ENCODE peak calls at places on chromosomes 11 and 22, in eight cellular contexts. I is thyroid gland; T is stimulated activated CD4-positive, alpha-beta T cell treated with anti-CD3 and anti-CD28 coated beads, Interleukin-2, amount 100 ng/mL, for 48 hours; J is HCT116; A is M059J; L is Right ventricle myocardium superior; V is HTR-8/SVneo; R is HS-5. D is an unnamed sample.

GRCh38 chr22:33917744-33918406 is 2.4 kb downstream of the LARGE1 start:
- DNase-seq in J (no peak), A (peak; percentile 22), L (no peak), V (no peak), R (no peak), T (no peak), I (no peak), D (no peak)

GRCh38 chr11:78351979-78352731 is 65.5 kb downstream of the GAB2 start:
- DNase-seq in A (no peak), J (no peak), T (no peak), L (no peak), R (no peak), I (no peak), V (no peak), D (no peak)

GRCh38 chr11:77789061-77789730 is 31.3 kb downstream of the RSF1 start:
- DNase-seq in J (no peak), L (no peak), T (no peak), I (no peak), R (no peak), V (no peak), A (no peak), D (no peak)

GRCh38 chr11:47908198-47908597 is 60.0 kb upstream of the NUP160 start:
- DNase-seq in L (no peak), V (no peak), T (no peak), J (no peak), R (no peak), I (no peak), A (peak; percentile 12), D (no peak)

GRCh38 chr22:45722006-45722405 is 50.4 kb downstream of the ATXN10 start:
- DNase-seq in R (no peak), I (no peak), L (no peak), T (no peak), J (no peak), A (no peak), V (no peak), D (no peak)

GRCh38 chr22:47310601-47311000 is 548.2 kb downstream of the TBC1D22A start:
- DNase-seq in J (peak; percentile 33), R (no peak), T (no peak), L (no peak), A (peak; percentile 64), V (no peak), I (no peak), D (no peak)

GRCh38 chr11:117839234-117839882 is 14.8 kb upstream of the FXYD2 start:
- DNase-seq in R (no peak), J (no peak), L (no peak), V (no peak), T (no peak), I (no peak), A (no peak), D (no peak)

GRCh38 chr22:31646186-31647019 is 15.6 kb downstream of the PISD start:
- DNase-seq in A (peak; percentile 98), V (peak; percentile 66), I (no peak), R (peak; percentile 92), L (no peak), T (no peak), J (peak; percentile 91), D (peak; percentile 100)

GRCh38 chr11:44813401-44813800 is 86.6 kb downstream of the TSPAN18 start:
- DNase-seq in R (no peak), J (no peak), L (peak; percentile 67), I (peak; percentile 80), T (no peak), A (no peak), V (no peak), D (no peak)